ENCODE peak calls at places on chromosomes 13 and 19, in seven cellular contexts. F is lower lobe of right lung, Y is Karpas-422, I is right lobe of liver, A is right cardiac atrium, W is cardiac muscle cell, C is upper lobe of left lung. D is an unnamed sample.
A peak's percentile ranks its signal among the peaks of the same experiment; 100 is the strongest.

GRCh38 chr13:39370554-39370953 is 232.4 kb downstream of the LHFPL6 start:
- DNase-seq in A (peak; percentile 54), C (no peak), I (no peak), W (no peak), Y (no peak), F (no peak), D (no peak)

GRCh38 chr13:100644328-100644727 is 30.3 kb downstream of the TMTC4 start:
- DNase-seq in C (no peak), F (no peak), I (no peak), A (no peak), Y (no peak), W (peak; percentile 6), D (no peak)

GRCh38 chr19:45403781-45404556 is 900 bp downstream of the PPP1R13L start:
- DNase-seq in W (peak; percentile 35), Y (peak; percentile 94), C (no peak), A (peak; percentile 57), F (peak; percentile 75), I (peak; percentile 69), D (no peak)

GRCh38 chr19:13623686-13624405 is 117.6 kb upstream of the CACNA1A start:
- DNase-seq in A (no peak), Y (no peak), F (no peak), I (no peak), C (peak; percentile 43), W (no peak), D (no peak)

GRCh38 chr13:99429670-99430069 is 71.6 kb upstream of the TM9SF2 start:
- DNase-seq in F (no peak), C (no peak), Y (no peak), I (no peak), A (no peak), W (no peak), D (no peak)

GRCh38 chr13:94849254-94849653 is 136.9 kb upstream of the SOX21 start:
- DNase-seq in A (no peak), I (no peak), F (no peak), C (no peak), Y (no peak), W (no peak), D (no peak)

GRCh38 chr19:10135551-10136334 is 16.0 kb upstream of the EIF3G start:
- DNase-seq in W (no peak), F (peak; percentile 82), Y (no peak), A (no peak), C (peak; percentile 90), I (no peak), D (no peak)

GRCh38 chr13:105597573-105597972 is 937.9 kb downstream of the EFNB2 start:
- DNase-seq in A (no peak), I (no peak), F (no peak), W (no peak), Y (no peak), C (no peak), D (no peak)

GRCh38 chr13:27583645-27584044 is 36.7 kb downstream of the LNX2 start:
- DNase-seq in W (peak; percentile 41), I (no peak), F (no peak), C (no peak), A (no peak), Y (no peak), D (no peak)

GRCh38 chr13:37775871-37776270 is 93.7 kb downstream of the TRPC4 start:
- DNase-seq in I (no peak), W (no peak), Y (no peak), F (no peak), A (no peak), C (no peak), D (no peak)

GRCh38 chr13:23384111-23384510 is 49.4 kb downstream of the SACS start:
- DNase-seq in Y (peak; percentile 59), A (no peak), C (no peak), I (no peak), W (no peak), F (no peak), D (no peak)

GRCh38 chr13:49218493-49219051 is 1.6 kb upstream of the MLNR start:
- DNase-seq in C (no peak), I (no peak), W (peak; percentile 32), F (no peak), A (no peak), Y (no peak), D (no peak)

GRCh38 chr19:51803529-51803928 is 8.6 kb downstream of the FPR3 start:
- DNase-seq in C (no peak), F (no peak), I (no peak), W (no peak), A (no peak), Y (no peak), D (no peak)

GRCh38 chr19:16066611-16067104 is 9.6 kb upstream of the TPM4 start:
- DNase-seq in A (peak; percentile 55), W (peak; percentile 82), C (no peak), Y (peak; percentile 81), I (peak; percentile 42), F (peak; percentile 49), D (no peak)

GRCh38 chr13:22749626-22750025 is 431.2 kb upstream of the SGCG start:
- DNase-seq in A (no peak), W (no peak), Y (no peak), I (no peak), F (no peak), C (no peak), D (no peak)

GRCh38 chr19:3192684-3193083 is 7.0 kb downstream of the NCLN start:
- DNase-seq in I (no peak), A (no peak), W (no peak), Y (no peak), F (no peak), C (no peak), D (no peak)

GRCh38 chr19:38683393-38684077 is 36.1 kb downstream of the ACTN4 start:
- DNase-seq in F (peak; percentile 90), Y (no peak), W (peak; percentile 92), C (no peak), A (peak; percentile 66), I (peak; percentile 89), D (peak; percentile 82)

GRCh38 chr19:370641-371330 is 26.2 kb upstream of the MIER2 start:
- DNase-seq in W (no peak), C (no peak), A (no peak), F (no peak), Y (peak; percentile 34), I (no peak), D (no peak)

DNA sequence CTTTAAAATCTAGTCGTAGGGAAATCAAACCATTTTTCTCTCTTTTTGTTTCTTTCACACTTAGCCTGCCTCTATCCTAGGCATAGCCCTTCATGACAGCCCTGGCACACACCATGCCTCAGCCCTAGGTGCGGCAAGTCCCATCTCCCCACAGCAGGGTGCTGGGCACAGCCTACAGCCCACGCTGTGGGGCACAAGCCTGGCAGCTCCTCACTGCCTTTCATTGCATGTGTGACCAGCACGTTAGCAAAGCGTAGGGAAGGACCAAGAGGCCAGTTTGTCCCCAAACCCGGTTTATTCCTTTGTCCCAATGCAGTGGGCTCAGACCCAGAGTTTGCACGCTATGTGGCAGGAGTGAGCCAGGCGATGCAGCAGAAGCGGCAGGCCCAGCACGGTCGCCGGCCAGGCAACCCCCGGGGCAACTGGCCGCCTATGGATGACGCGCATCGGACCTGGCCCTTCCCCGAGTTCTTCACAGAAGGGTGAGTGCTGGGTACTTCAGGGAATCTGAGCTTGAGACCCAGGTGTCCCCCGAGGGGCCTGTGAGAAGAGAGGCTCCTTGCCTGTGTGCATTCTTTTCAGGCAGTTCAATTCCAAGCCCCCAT is 17.3 kb upstream of the GPI start:
- DNase-seq in C (no peak), I (no peak), F (no peak), Y (no peak), A (no peak), W (no peak), D (no peak)
- H3K4me3 ChIP-seq in C (no peak overlapping the region), I (no peak overlapping the region), F (no peak overlapping the region), Y (no peak overlapping the region), A (no peak overlapping the region), W (no peak overlapping the region), D (no peak overlapping the region)

GRCh38 chr19:46413262-46414031 is at the start of gene CCDC8:
- DNase-seq in C (peak; percentile 91), W (peak; percentile 99), I (peak; percentile 60), A (peak; percentile 90), F (peak; percentile 75), Y (no peak), D (peak; percentile 82)
- H3K4me1 ChIP-seq in C (peaks cover 50% of the 10 kb centered on the region), W (peaks cover 23% of the 10 kb centered on the region), I (no peaks in the 10 kb centered on the region), A (peaks cover 4% of the 10 kb centered on the region), F (peaks cover 21% of the 10 kb centered on the region), Y (no peaks in the 10 kb centered on the region), D (peaks cover 4% of the 10 kb centered on the region)

DNA sequence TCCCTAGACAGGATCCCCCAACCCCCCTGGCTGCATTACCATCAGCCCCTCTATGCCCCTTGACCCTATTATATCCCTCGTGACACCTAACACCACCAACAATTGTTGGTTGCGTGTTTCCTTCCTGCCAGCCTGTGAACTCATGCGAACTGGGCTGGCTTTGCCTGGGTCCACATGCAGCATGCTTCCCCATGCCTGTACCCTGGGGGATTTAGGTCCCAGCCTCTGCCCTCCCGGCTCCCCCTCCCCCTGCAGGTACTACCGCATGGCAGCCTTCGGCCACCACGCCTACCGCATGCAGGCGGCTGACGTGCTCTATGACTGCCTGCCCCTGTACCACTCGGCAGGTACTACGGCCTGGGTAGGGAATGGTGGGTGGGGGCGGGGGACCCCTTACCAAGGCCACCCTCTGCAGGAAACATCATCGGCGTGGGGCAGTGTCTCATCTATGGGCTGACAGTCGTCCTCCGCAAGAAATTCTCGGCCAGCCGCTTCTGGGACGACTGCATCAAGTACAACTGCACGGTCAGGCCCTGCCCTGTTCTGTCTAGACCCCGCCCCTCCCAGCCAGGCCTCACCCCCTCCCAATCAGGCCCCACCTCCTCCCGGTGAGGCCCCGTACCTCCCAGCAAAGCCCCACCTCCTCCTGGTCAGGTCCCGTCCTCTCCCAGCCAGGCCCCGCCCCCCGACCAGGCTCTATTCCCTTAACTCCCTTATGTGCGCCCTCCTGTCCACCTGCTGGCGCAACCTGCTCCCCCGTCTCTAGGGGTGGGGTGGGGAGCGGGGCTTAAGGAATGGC is 18.5 kb downstream of the SLC27A1 start:
- DNase-seq in Y (peak; percentile 95), A (peak; percentile 72), C (peak; percentile 91), I (peak; percentile 83), W (peak; percentile 38), F (peak; percentile 94), D (no peak)
- H3K4me3 ChIP-seq in Y (peak overlapping the region; percentile 41), A (no peak overlapping the region), C (peak overlapping the region; percentile 47), I (no peak overlapping the region), W (peak overlapping the region; percentile 3), F (peak overlapping the region; percentile 29), D (peak overlapping the region; percentile 56)

GRCh38 chr19:49552749-49553148 is 24.9 kb downstream of the RCN3 start:
- DNase-seq in F (no peak), C (no peak), W (no peak), A (no peak), Y (no peak), I (no peak), D (no peak)
- H3K4me1 ChIP-seq in F (peaks cover 29% of the 10 kb centered on the region), C (peaks cover 23% of the 10 kb centered on the region), W (peaks cover 9% of the 10 kb centered on the region), A (no peaks in the 10 kb centered on the region), Y (no peaks in the 10 kb centered on the region), I (no peaks in the 10 kb centered on the region), D (no peaks in the 10 kb centered on the region)

DNA sequence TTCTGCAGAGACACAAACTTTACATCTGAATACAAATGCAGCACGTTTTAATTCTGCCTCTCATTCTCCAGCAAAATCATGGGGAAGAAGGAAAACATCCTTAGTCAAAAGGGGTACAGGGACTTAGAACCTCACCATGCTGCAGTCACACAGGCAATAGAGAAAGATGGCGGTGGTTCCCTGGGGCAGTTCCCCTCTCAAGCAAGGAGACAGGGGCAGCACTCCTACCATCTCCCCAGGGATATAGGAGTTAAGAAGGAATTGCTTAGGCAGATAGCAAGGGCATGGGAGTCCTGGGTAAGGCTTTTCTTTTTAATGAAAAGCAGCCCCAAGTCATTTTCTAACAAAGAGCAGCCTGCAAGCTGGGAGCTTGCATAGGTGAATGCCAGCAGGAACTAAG is 514.8 kb downstream of the IRS2 start:
- DNase-seq in Y (no peak), C (no peak), I (no peak), A (no peak), W (no peak), F (no peak), D (no peak)
- H3K4me3 ChIP-seq in Y (no peak overlapping the region), C (no peak overlapping the region), I (no peak overlapping the region), A (no peak overlapping the region), W (no peak overlapping the region), F (no peak overlapping the region), D (no peak overlapping the region)

D was measured in iPS DF 6.9.